ENCODE peak calls at places on chromosomes 13 and 19, in five cellular contexts. P is fibroblast of lung, Y is neural progenitor cell, N is Karpas-422, M is GM23248. I is an unnamed sample. For H3K79me2, the result is how much of the 10 kb centered on the place peaks cover.

GRCh38 chr13:25136872-25137623 is 35.0 kb downstream of the AMER2 start:
- DNase-seq in P (no peak), Y (peak), N (no peak), M (no peak), I (no peak)

GRCh38 chr19:2315818-2316353 is 7.9 kb upstream of the LINGO3 start:
- DNase-seq in P (peak), Y (peak), N (peak), M (peak), I (no peak)

GRCh38 chr13:34161829-34162544 is 344.0 kb downstream of the RFC3 start:
- DNase-seq in P (peak), Y (peak), N (no peak), M (peak), I (no peak)

GRCh38 chr19:2461751-2462634 is 5.2 kb upstream of the LMNB2 start:
- DNase-seq in P (peak), Y (peak), N (no peak), M (peak), I (no peak)

GRCh38 chr19:6465006-6465405 is 935 bp downstream of the CRB3 start:
- DNase-seq in P (no peak), Y (no peak), N (no peak), M (peak), I (no peak)

GRCh38 chr13:42486711-42487198 is 87.2 kb upstream of the TNFSF11 start:
- DNase-seq in P (peak), Y (no peak), N (no peak), M (peak), I (no peak)

GRCh38 chr19:7099597-7099921 is 30.1 kb downstream of the ZNF557 start:
- DNase-seq in P (no peak), Y (no peak), N (no peak), M (no peak), I (no peak)

GRCh38 chr19:58482372-58482771 is 6.2 kb downstream of the ZNF446 start:
- DNase-seq in P (no peak), Y (no peak), N (no peak), M (no peak), I (no peak)

GRCh38 chr13:101018720-101019119 is 344.1 kb upstream of the TMTC4 start:
- DNase-seq in P (peak), Y (no peak), N (no peak), M (peak), I (peak)

GRCh38 chr19:40398417-40399056 is 8.6 kb upstream of the HIPK4 start:
- DNase-seq in P (peak), Y (peak), N (no peak), M (peak), I (peak)

GRCh38 chr19:13993554-13994308 is 12.4 kb downstream of the RFX1 start:
- DNase-seq in P (no peak), Y (no peak), N (no peak), M (no peak), I (no peak)

GRCh38 chr13:30466841-30467252 is 1.1 kb upstream of the HMGB1 start:
- DNase-seq in P (peak), Y (no peak), N (peak), M (peak), I (no peak)

GRCh38 chr19:46787040-46787330 is 1.4 kb downstream of the SLC1A5 start:
- DNase-seq in P (no peak), Y (no peak), N (no peak), M (no peak), I (no peak)

GRCh38 chr13:110323172-110323851 is 16.2 kb downstream of the COL4A2 start:
- DNase-seq in P (peak), Y (no peak), N (peak), M (peak), I (no peak)

GRCh38 chr13:110582421-110582954 is 21.0 kb upstream of the RAB20 start:
- DNase-seq in P (no peak), Y (no peak), N (no peak), M (no peak), I (no peak)

GRCh38 chr19:35074426-35075201 is 33.1 kb downstream of the HPN start:
- DNase-seq in P (no peak), Y (no peak), N (peak), M (no peak), I (no peak)

GRCh38 chr19:35868172-35868822 is at the start of gene APLP1:
- DNase-seq in P (peak), Y (peak), N (peak), M (peak), I (no peak)

GRCh38 chr13:30431269-30431950 is 9.1 kb downstream of the UBE2L5 start:
- DNase-seq in P (peak), Y (no peak), N (no peak), M (peak), I (no peak)

GRCh38 chr13:111341886-111342285 is 21.4 kb downstream of the TEX29 start:
- DNase-seq in P (no peak), Y (no peak), N (no peak), M (no peak), I (no peak)

GRCh38 chr19:16877581-16877980 is 11.2 kb upstream of the F2RL3 start:
- DNase-seq in P (peak), Y (no peak), N (no peak), M (no peak), I (no peak)

GRCh38 chr13:107851670-107852460 is 363.5 kb downstream of the LIG4 start:
- DNase-seq in P (no peak), Y (peak), N (no peak), M (peak), I (no peak)

GRCh38 chr19:16375157-16375935 is 50.7 kb downstream of the KLF2 start:
- DNase-seq in P (no peak), Y (no peak), N (no peak), M (no peak), I (no peak)

GRCh38 chr19:10114651-10115391 is 3.3 kb downstream of the P2RY11 start:
- DNase-seq in P (no peak), Y (no peak), N (peak), M (peak), I (no peak)

GRCh38 chr19:36488816-36489138 is 584 bp downstream of the ZNF566 start:
- DNase-seq in P (no peak), Y (peak), N (peak), M (no peak), I (no peak)

GRCh38 chr13:43878897-43879322 is 630 bp downstream of the CCDC122 start:
- DNase-seq in P (peak), Y (peak), N (peak), M (peak), I (no peak)

GRCh38 chr19:15421726-15422260 is 3.0 kb upstream of the AKAP8L start:
- DNase-seq in P (no peak), Y (no peak), N (no peak), M (no peak), I (no peak)

GRCh38 chr13:111184685-111185401 is 69.7 kb downstream of the ARHGEF7 start:
- DNase-seq in P (no peak), Y (no peak), N (peak), M (no peak), I (no peak)

GRCh38 chr13:35729926-35730627 is 253.6 kb upstream of the MAB21L1 start:
- DNase-seq in P (no peak), Y (no peak), N (no peak), M (no peak), I (no peak)

GRCh38 chr13:48828962-48829405 is 146.7 kb upstream of the FNDC3A start:
- DNase-seq in P (peak), Y (no peak), N (peak), M (no peak), I (no peak)

GRCh38 chr19:32302778-32303177 is 42.6 kb upstream of the ZNF507 start:
- DNase-seq in P (no peak), Y (no peak), N (no peak), M (no peak), I (no peak)

GRCh38 chr19:7368456-7368855 is 19.7 kb downstream of the ARHGEF18 start:
- DNase-seq in P (no peak), Y (no peak), N (no peak), M (no peak), I (no peak)

GRCh38 chr13:88042489-88042888 is 371.3 kb downstream of the SLITRK5 start:
- DNase-seq in P (peak), Y (no peak), N (no peak), M (no peak), I (no peak)

GRCh38 chr13:81487151-81487550 is 1146.2 kb upstream of the SPRY2 start:
- DNase-seq in P (no peak), Y (peak), N (no peak), M (no peak), I (no peak)

GRCh38 chr13:54232700-54233099 is 1204.1 kb downstream of the OLFM4 start:
- DNase-seq in P (no peak), Y (no peak), N (no peak), M (no peak), I (no peak)

GRCh38 chr13:40981361-40981760 is 37.8 kb downstream of the ELF1 start:
- DNase-seq in P (no peak), Y (no peak), N (peak), M (no peak), I (no peak)

DNA sequence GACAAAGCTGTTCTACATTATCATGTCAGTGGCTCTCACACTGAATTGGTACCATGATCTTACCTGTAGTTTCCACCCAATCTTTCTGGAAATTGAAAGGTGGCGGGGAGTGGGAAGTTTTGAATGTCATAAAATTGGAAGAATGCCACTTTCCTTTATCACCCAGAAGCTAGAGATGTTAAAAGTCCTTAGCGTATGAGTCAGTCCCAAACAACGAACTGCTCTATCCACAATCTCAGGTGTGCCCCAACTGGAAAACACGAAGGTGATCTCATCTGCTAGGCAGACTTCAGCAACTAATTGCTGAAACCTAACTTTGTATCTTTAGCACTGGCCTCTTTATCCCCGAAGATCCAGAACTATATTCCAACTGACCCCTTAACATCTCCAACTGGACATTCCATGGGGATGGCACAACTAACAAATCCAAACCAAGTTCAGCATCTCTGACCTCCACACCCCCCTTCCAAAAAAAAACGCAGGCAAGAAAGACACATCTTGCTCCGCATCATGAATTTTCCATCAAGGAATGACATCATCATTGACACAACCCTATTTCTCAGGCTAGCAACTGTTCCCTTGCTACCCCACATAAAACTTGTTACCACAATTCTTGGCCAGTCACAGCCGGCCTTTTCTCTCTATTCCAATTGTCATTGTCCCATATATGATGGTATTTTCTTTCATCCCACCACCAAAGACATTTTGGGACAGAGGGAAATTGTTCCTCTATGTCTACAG is 175.4 kb downstream of the KLF12 start:
- DNase-seq in P (no peak), Y (no peak), N (no peak), M (no peak), I (peak)
- H3K79me2 ChIP-seq in P (under half), Y (under half), N (half or more), M (half or more), I (under half)

GRCh38 chr19:49776371-49776764 is 9.6 kb downstream of the AP2A1 start:
- DNase-seq in P (no peak), Y (no peak), N (no peak), M (no peak), I (no peak)
- H3K79me2 ChIP-seq in P (half or more), Y (under half), N (half or more), M (half or more), I (under half)

GRCh38 chr19:37975071-37975470 is 68.1 kb downstream of the SIPA1L3 start:
- DNase-seq in P (no peak), Y (no peak), N (no peak), M (no peak), I (no peak)
- H3K79me2 ChIP-seq in P (under half), Y (half or more), N (half or more), M (half or more), I (under half)

GRCh38 chr19:950352-951066 is 24.7 kb downstream of the ARID3A start:
- DNase-seq in P (no peak), Y (no peak), N (no peak), M (no peak), I (no peak)
- H3K79me2 ChIP-seq in P (under half), Y (half or more), N (under half), M (half or more), I (under half)

GRCh38 chr13:46600943-46601311 is 48.0 kb downstream of the LRCH1 start:
- DNase-seq in P (no peak), Y (no peak), N (no peak), M (no peak), I (no peak)
- H3K79me2 ChIP-seq in P (under half), Y (under half), N (under half), M (half or more), I (half or more)

DNA sequence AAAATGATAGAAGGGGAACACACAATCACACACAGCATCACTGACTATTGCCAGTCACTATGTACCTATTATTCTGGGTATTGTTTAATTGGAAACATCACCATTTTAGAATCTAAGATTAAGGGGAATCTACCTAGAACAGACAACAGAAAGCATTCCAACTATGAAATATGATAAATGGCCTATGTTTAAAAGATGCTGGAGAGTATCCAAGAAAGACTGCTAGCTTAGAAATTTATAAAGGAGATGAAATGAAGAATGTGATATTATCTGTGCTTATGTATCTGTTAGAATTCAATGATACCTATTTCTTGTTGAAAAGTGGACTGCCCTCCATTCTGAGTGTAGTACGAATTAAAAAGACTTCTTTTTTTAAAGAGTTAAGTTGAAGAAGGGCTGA is 50.5 kb downstream of the KCNRG start:
- DNase-seq in P (no peak), Y (no peak), N (no peak), M (no peak), I (no peak)
- H3K79me2 ChIP-seq in P (half or more), Y (under half), N (half or more), M (half or more), I (under half)

GRCh38 chr19:21749090-21749489 is 18.3 kb downstream of the ZNF100 start:
- DNase-seq in P (peak), Y (no peak), N (no peak), M (peak), I (no peak)
- H3K79me2 ChIP-seq in P (under half), Y (half or more), N (half or more), M (under half), I (under half)

DNA sequence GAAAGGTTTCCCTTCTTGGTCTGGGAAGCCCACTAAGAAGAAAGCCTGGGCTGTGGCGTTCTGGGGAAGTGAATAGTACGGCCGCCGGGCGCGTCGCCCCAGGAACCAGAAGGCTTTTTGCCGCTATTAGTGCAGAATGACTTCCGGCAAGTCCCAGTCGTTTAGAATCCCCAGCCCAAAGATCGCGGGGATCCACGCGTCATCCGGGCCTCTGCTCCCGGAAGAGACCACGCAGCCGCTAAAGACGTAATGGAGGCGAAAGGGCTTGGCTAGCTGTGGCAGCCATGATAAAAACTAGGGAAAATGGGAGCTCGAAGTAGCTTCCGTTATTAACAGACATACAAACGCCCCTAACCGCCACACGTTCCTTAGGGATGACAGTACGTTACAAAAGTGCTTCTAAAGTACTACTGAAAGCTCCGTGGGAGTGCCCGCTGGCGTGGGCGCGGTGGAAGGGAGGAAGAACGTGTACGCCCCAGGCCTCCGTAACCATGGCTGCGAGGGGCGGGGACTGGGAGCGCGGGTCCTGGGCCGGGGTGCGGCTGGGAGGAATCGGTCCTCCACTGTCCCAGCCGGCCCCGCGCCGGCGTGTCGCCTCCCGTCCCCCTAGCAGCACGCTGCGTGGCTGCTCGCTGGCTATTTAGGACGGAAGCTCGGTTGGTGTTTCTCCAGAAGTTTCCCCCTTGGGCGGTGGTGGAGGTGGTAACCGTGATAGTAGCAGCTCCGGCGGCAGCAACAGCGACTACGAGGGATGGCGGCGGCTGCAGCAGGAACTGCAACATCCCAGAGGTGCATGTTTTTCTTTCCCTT is at the start of gene SUGT1:
- DNase-seq in P (peak), Y (peak), N (peak), M (peak), I (peak)
- H3K79me2 ChIP-seq in P (half or more), Y (half or more), N (half or more), M (half or more), I (half or more)

GRCh38 chr13:39215971-39216370 is 177.7 kb downstream of the NHLRC3 start:
- DNase-seq in P (no peak), Y (no peak), N (no peak), M (no peak), I (no peak)

GRCh38 chr13:39217471-39217870 is 179.2 kb downstream of the NHLRC3 start:
- DNase-seq in P (no peak), Y (no peak), N (no peak), M (no peak), I (no peak)
- H3K79me2 ChIP-seq in P (under half), Y (under half), N (under half), M (under half), I (under half)